ENCODE peak calls at places on chromosomes 7 and 10, in five cellular contexts. J is NCI-H1092; L is effector memory CD8-positive, alpha-beta T cell; I is EL; K is LoVo. C is an unnamed sample.

GRCh38 chr7:95045236-95045923 is 138.0 kb downstream of the PPP1R9A start:
- DNase-seq in K (no peak), J (peak; percentile 10), I (peak; percentile 31), L (no peak), C (no peak)

GRCh38 chr7:42168512-42168911 is 68.5 kb downstream of the GLI3 start:
- DNase-seq in I (no peak), L (no peak), J (no peak), K (no peak), C (no peak)

GRCh38 chr7:149607683-149608082 is 110.1 kb upstream of the ZNF746 start:
- DNase-seq in J (no peak), L (no peak), I (no peak), K (no peak), C (no peak)

GRCh38 chr7:33750177-33750576 is 155.2 kb upstream of the BMPER start:
- DNase-seq in J (no peak), I (peak; percentile 64), K (no peak), L (no peak), C (no peak)

GRCh38 chr10:85611093-85611740 is 755.4 kb downstream of the GRID1 start:
- DNase-seq in I (no peak), J (no peak), K (no peak), L (no peak), C (no peak)

GRCh38 chr7:12028508-12028907 is 182.6 kb upstream of the TMEM106B start:
- DNase-seq in L (no peak), K (no peak), J (no peak), I (peak; percentile 55), C (no peak)

GRCh38 chr10:100374137-100374655 is 27.2 kb downstream of the SCD start:
- DNase-seq in J (no peak), L (no peak), I (peak; percentile 4), K (no peak), C (no peak)

GRCh38 chr7:123201901-123202300 is 2.1 kb upstream of the SLC13A1 start:
- DNase-seq in K (no peak), J (no peak), I (no peak), L (no peak), C (no peak)

GRCh38 chr7:135704698-135705097 is 23.3 kb downstream of the SLC13A4 start:
- DNase-seq in L (no peak), I (no peak), K (no peak), J (no peak), C (no peak)

GRCh38 chr10:103451871-103452713 is at the start of gene CALHM2:
- DNase-seq in I (peak; percentile 66), K (no peak), L (peak; percentile 39), J (no peak), C (peak; percentile 55)

GRCh38 chr10:115937756-115938032 is 335.3 kb downstream of the GFRA1 start:
- DNase-seq in L (no peak), I (no peak), J (no peak), K (no peak), C (no peak)

GRCh38 chr10:71726673-71727428 is 7.3 kb upstream of the C10orf105 start:
- DNase-seq in L (no peak), J (no peak), I (no peak), K (no peak), C (no peak)

GRCh38 chr10:12186324-12186723 is 9.4 kb downstream of the NUDT5 start:
- DNase-seq in J (no peak), K (no peak), L (no peak), I (no peak), C (no peak)

GRCh38 chr7:1238363-1239331 is 6.0 kb downstream of the UNCX start:
- DNase-seq in K (no peak), L (no peak), J (no peak), I (no peak), C (no peak)

GRCh38 chr7:140593583-140593982 is 47.0 kb downstream of the DENND2A start:
- DNase-seq in J (no peak), I (no peak), L (no peak), K (no peak), C (no peak)

GRCh38 chr10:103772096-103772845 is 83.1 kb downstream of the SH3PXD2A start:
- DNase-seq in J (no peak), K (peak; percentile 65), L (peak; percentile 45), I (peak; percentile 86), C (no peak)

GRCh38 chr10:97539523-97540200 is 32.9 kb upstream of the ANKRD2 start:
- DNase-seq in I (peak; percentile 92), K (no peak), J (no peak), L (no peak), C (no peak)

GRCh38 chr10:87092861-87093460 is 1.7 kb downstream of the GLUD1 start:
- DNase-seq in J (no peak), K (peak; percentile 65), I (peak; percentile 51), L (peak; percentile 18), C (no peak)

GRCh38 chr10:97849491-97850402 is at the start of gene GOLGA7B:
- DNase-seq in K (peak; percentile 32), I (no peak), L (peak; percentile 57), J (no peak), C (peak; percentile 39)

GRCh38 chr7:129776397-129776792 is 164.9 kb downstream of the NRF1 start:
- DNase-seq in J (no peak), K (no peak), I (no peak), L (no peak), C (no peak)

GRCh38 chr10:1366277-1366676 is 310.1 kb downstream of the WDR37 start:
- DNase-seq in I (no peak), L (no peak), K (no peak), J (no peak), C (no peak)

GRCh38 chr7:77657427-77658331 is 38.6 kb upstream of the RSBN1L start:
- DNase-seq in J (peak; percentile 59), K (peak; percentile 64), L (peak; percentile 8), I (peak; percentile 42), C (no peak)

GRCh38 chr7:140983802-140984201 is 30.9 kb downstream of the MRPS33 start:
- DNase-seq in I (peak; percentile 5), K (no peak), L (no peak), J (no peak), C (no peak)

GRCh38 chr7:4712371-4713182 is 30.5 kb downstream of the FOXK1 start:
- DNase-seq in K (no peak), I (peak; percentile 63), L (no peak), J (peak; percentile 56), C (peak; percentile 71)

GRCh38 chr7:111126987-111127386 is 36.1 kb downstream of the LRRN3 start:
- DNase-seq in I (peak; percentile 35), K (peak; percentile 28), J (no peak), L (no peak), C (no peak)

GRCh38 chr7:135160858-135161653 is 9.5 kb downstream of the CYREN start:
- DNase-seq in K (no peak), L (no peak), J (no peak), I (no peak), C (peak; percentile 60)

GRCh38 chr7:92357260-92357659 is 90.0 kb upstream of the GATAD1 start:
- DNase-seq in L (no peak), K (no peak), J (no peak), I (no peak), C (no peak)

GRCh38 chr10:73586583-73586984 is 4.6 kb downstream of the USP54 start:
- DNase-seq in K (peak; percentile 82), J (no peak), L (no peak), I (peak; percentile 87), C (no peak)

GRCh38 chr7:70387197-70387596 is 744.7 kb upstream of the GALNT17 start:
- DNase-seq in K (no peak), I (no peak), J (no peak), L (no peak), C (no peak)

GRCh38 chr10:119738962-119739361 is 13.1 kb downstream of the INPP5F start:
- DNase-seq in I (no peak), L (no peak), K (no peak), J (no peak), C (no peak)

GRCh38 chr7:145909956-145910611 is 206.5 kb upstream of the CNTNAP2 start:
- DNase-seq in K (no peak), I (no peak), J (no peak), L (no peak), C (no peak)

GRCh38 chr7:131222171-131222570 is 105.5 kb upstream of the MKLN1 start:
- DNase-seq in I (no peak), K (no peak), J (no peak), L (no peak), C (no peak)

GRCh38 chr10:60186315-60187071 is 203.2 kb downstream of the ANK3 start:
- DNase-seq in I (no peak), K (no peak), J (no peak), L (no peak), C (no peak)

C was measured in CD14-positive monocyte.